ENCODE peak calls at places on chromosomes 4 and X, in seven cellular contexts. U is T follicular helper cell, L is NCI-H1092 treated with DMSO at 0.1 percent for 48 hours, G is heart left ventricle, Q is HEK293T, X is AG08396, B is mesendoderm. F is an unnamed sample.

GRCh38 chr4:163681208-163681821 is 186.8 kb downstream of the TMA16 start:
- DNase-seq in U (peak; percentile 3), L (peak; percentile 20), G (no peak), Q (peak; percentile 28), X (no peak), B (peak; percentile 63), F (no peak)

GRCh38 chrX:118153270-118153669 is 36.7 kb upstream of the KLHL13 start:
- DNase-seq in U (no peak), L (no peak), G (no peak), Q (no peak), X (no peak), B (no peak), F (no peak)

GRCh38 chrX:138858438-138858837 is 146.9 kb upstream of the FGF13 start:
- DNase-seq in U (no peak), L (no peak), G (no peak), Q (no peak), X (peak; percentile 17), B (peak; percentile 73), F (no peak)

GRCh38 chr4:165502919-165503907 is 124.4 kb downstream of the CPE start:
- DNase-seq in U (no peak), L (no peak), G (no peak), Q (no peak), X (no peak), B (peak; percentile 65), F (peak; percentile 53)

GRCh38 chr4:7956306-7957112 is 16.8 kb upstream of the AFAP1 start:
- DNase-seq in U (no peak), L (no peak), G (no peak), Q (no peak), X (peak; percentile 67), B (no peak), F (peak; percentile 99)

GRCh38 chrX:130268500-130269170 is at the start of gene ZNF280C:
- DNase-seq in U (peak; percentile 82), L (peak; percentile 96), G (peak; percentile 87), Q (peak; percentile 94), X (peak; percentile 92), B (peak; percentile 95), F (peak; percentile 81)

GRCh38 chr4:83618431-83618830 is 82.5 kb downstream of the GPAT3 start:
- DNase-seq in U (no peak), L (no peak), G (peak; percentile 60), Q (no peak), X (peak; percentile 77), B (peak; percentile 74), F (peak; percentile 91)

GRCh38 chr4:7815562-7815961 is 124.1 kb downstream of the AFAP1 start:
- DNase-seq in U (no peak), L (no peak), G (no peak), Q (no peak), X (no peak), B (no peak), F (peak; percentile 78)

GRCh38 chr4:25938251-25939186 is 24.5 kb downstream of the SMIM20 start:
- DNase-seq in U (no peak), L (no peak), G (peak; percentile 65), Q (no peak), X (peak; percentile 46), B (no peak), F (no peak)

GRCh38 chr4:15656038-15656470 is 897 bp upstream of the FBXL5 start:
- DNase-seq in U (peak; percentile 8), L (peak; percentile 63), G (peak; percentile 15), Q (no peak), X (no peak), B (peak; percentile 72), F (no peak)

GRCh38 chrX:125327891-125328290 is 8.2 kb downstream of the TEX13C start:
- DNase-seq in U (no peak), L (no peak), G (no peak), Q (no peak), X (no peak), B (no peak), F (no peak)

GRCh38 chrX:77003956-77004355 is 443.2 kb upstream of the FGF16 start:
- DNase-seq in U (no peak), L (no peak), G (no peak), Q (no peak), X (no peak), B (no peak), F (no peak)

GRCh38 chrX:72360326-72360725 is 54.6 kb upstream of the CITED1 start:
- DNase-seq in U (no peak), L (no peak), G (no peak), Q (no peak), X (no peak), B (no peak), F (no peak)

GRCh38 chr4:110287130-110287529 is 88.7 kb upstream of the ELOVL6 start:
- DNase-seq in U (no peak), L (no peak), G (no peak), Q (no peak), X (peak; percentile 62), B (no peak), F (no peak)

GRCh38 chrX:2710496-2710895 is 19.4 kb downstream of the CD99 start:
- DNase-seq in U (no peak), L (no peak), G (no peak), Q (no peak), X (no peak), B (peak; percentile 66), F (peak; percentile 65)

GRCh38 chrX:141402897-141403610 is 160.7 kb upstream of the SPANXC start:
- DNase-seq in U (no peak), L (no peak), G (no peak), Q (no peak), X (no peak), B (no peak), F (no peak)

GRCh38 chr4:55947254-55947882 is 1.4 kb upstream of the CEP135 start:
- DNase-seq in U (no peak), L (no peak), G (no peak), Q (no peak), X (no peak), B (no peak), F (peak; percentile 27)

GRCh38 chr4:30718021-30718888 is 1.9 kb upstream of the PCDH7 start:
- DNase-seq in U (no peak), L (peak; percentile 54), G (peak; percentile 39), Q (peak; percentile 33), X (peak; percentile 8), B (peak; percentile 82), F (no peak)

GRCh38 chr4:15655223-15656037 is at the start of gene FBXL5:
- DNase-seq in U (peak; percentile 73), L (peak; percentile 77), G (peak; percentile 84), Q (peak; percentile 94), X (peak; percentile 98), B (peak; percentile 91), F (peak; percentile 96)

GRCh38 chr4:24403263-24403662 is 181.1 kb downstream of the DHX15 start:
- DNase-seq in U (no peak), L (no peak), G (no peak), Q (no peak), X (no peak), B (no peak), F (no peak)

GRCh38 chr4:73718375-73719373 is 21.7 kb upstream of the CXCL8 start:
- DNase-seq in U (no peak), L (no peak), G (no peak), Q (no peak), X (no peak), B (no peak), F (peak; percentile 33)

GRCh38 chrX:21975827-21976226 is 35.3 kb downstream of the SMS start:
- DNase-seq in U (no peak), L (peak; percentile 8), G (no peak), Q (no peak), X (peak; percentile 33), B (peak; percentile 16), F (peak; percentile 50)

GRCh38 chr4:6419452-6420028 is 52.9 kb downstream of the PPP2R2C start:
- DNase-seq in U (no peak), L (no peak), G (no peak), Q (no peak), X (no peak), B (no peak), F (no peak)

GRCh38 chr4:145898926-145899531 is 39.6 kb downstream of the ZNF827 start:
- DNase-seq in U (no peak), L (no peak), G (no peak), Q (no peak), X (no peak), B (no peak), F (no peak)

GRCh38 chr4:82785248-82786003 is 13.2 kb downstream of the SCD5 start:
- DNase-seq in U (no peak), L (no peak), G (no peak), Q (no peak), X (peak; percentile 33), B (peak; percentile 80), F (no peak)

GRCh38 chrX:375181-376036 is 11.3 kb downstream of the PPP2R3B start:
- DNase-seq in U (no peak), L (no peak), G (no peak), Q (no peak), X (no peak), B (no peak), F (no peak)

GRCh38 chr4:32519060-32519459 is 1798.9 kb downstream of the PCDH7 start:
- DNase-seq in U (no peak), L (peak; percentile 9), G (no peak), Q (no peak), X (no peak), B (no peak), F (peak; percentile 56)